ENCODE peak calls at places on chromosomes 5 and 9, in seven cellular contexts. One of them, this sample, is unnamed.

GRCh38 chr5:119411935-119412623 is 40.2 kb upstream of the HSD17B4 start:
- DNase-seq in A673: peak
- DNase-seq in activated CD8-positive, alpha-beta T cell treated with anti-CD3 and anti-CD28 coated beads for 36 hours: peak
- DNase-seq in nephron progenitor cell: peak
- DNase-seq in endothelial cell of umbilical vein: peak
- DNase-seq in choroid plexus epithelial cell: peak
- DNase-seq in natural killer cell: peak
- DNase-seq in this sample: peak

GRCh38 chr5:132049559-132049958 is 10.9 kb upstream of the IL3 start:
- DNase-seq in A673: no peak
- DNase-seq in activated CD8-positive, alpha-beta T cell treated with anti-CD3 and anti-CD28 coated beads for 36 hours: no peak
- DNase-seq in nephron progenitor cell: no peak
- DNase-seq in endothelial cell of umbilical vein: no peak
- DNase-seq in choroid plexus epithelial cell: no peak
- DNase-seq in natural killer cell: no peak
- DNase-seq in this sample: no peak

GRCh38 chr9:73149371-73150067 is 2.1 kb upstream of the ANXA1 start:
- DNase-seq in A673: peak
- DNase-seq in activated CD8-positive, alpha-beta T cell treated with anti-CD3 and anti-CD28 coated beads for 36 hours: peak
- DNase-seq in nephron progenitor cell: no peak
- DNase-seq in endothelial cell of umbilical vein: peak
- DNase-seq in choroid plexus epithelial cell: peak
- DNase-seq in natural killer cell: no peak
- DNase-seq in this sample: no peak

GRCh38 chr5:126220725-126221124 is 202.5 kb upstream of the GRAMD2B start:
- DNase-seq in A673: no peak
- DNase-seq in activated CD8-positive, alpha-beta T cell treated with anti-CD3 and anti-CD28 coated beads for 36 hours: no peak
- DNase-seq in nephron progenitor cell: no peak
- DNase-seq in endothelial cell of umbilical vein: no peak
- DNase-seq in choroid plexus epithelial cell: no peak
- DNase-seq in natural killer cell: no peak
- DNase-seq in this sample: no peak

GRCh38 chr5:115432691-115433090 is 111.9 kb downstream of the FEM1C start:
- DNase-seq in A673: no peak
- DNase-seq in activated CD8-positive, alpha-beta T cell treated with anti-CD3 and anti-CD28 coated beads for 36 hours: no peak
- DNase-seq in nephron progenitor cell: no peak
- DNase-seq in endothelial cell of umbilical vein: no peak
- DNase-seq in choroid plexus epithelial cell: peak
- DNase-seq in natural killer cell: no peak
- DNase-seq in this sample: no peak

GRCh38 chr5:17216176-17216973 is 1.1 kb upstream of the BASP1 start:
- DNase-seq in A673: peak
- DNase-seq in activated CD8-positive, alpha-beta T cell treated with anti-CD3 and anti-CD28 coated beads for 36 hours: peak
- DNase-seq in nephron progenitor cell: peak
- DNase-seq in endothelial cell of umbilical vein: peak
- DNase-seq in choroid plexus epithelial cell: peak
- DNase-seq in natural killer cell: no peak
- DNase-seq in this sample: peak

GRCh38 chr5:103114440-103114839 is 5.5 kb downstream of the GIN1 start:
- DNase-seq in A673: no peak
- DNase-seq in activated CD8-positive, alpha-beta T cell treated with anti-CD3 and anti-CD28 coated beads for 36 hours: no peak
- DNase-seq in nephron progenitor cell: no peak
- DNase-seq in endothelial cell of umbilical vein: no peak
- DNase-seq in choroid plexus epithelial cell: no peak
- DNase-seq in natural killer cell: no peak
- DNase-seq in this sample: no peak

GRCh38 chr5:120843390-120843980 is 379.4 kb downstream of the PRR16 start:
- DNase-seq in A673: no peak
- DNase-seq in activated CD8-positive, alpha-beta T cell treated with anti-CD3 and anti-CD28 coated beads for 36 hours: no peak
- DNase-seq in nephron progenitor cell: no peak
- DNase-seq in endothelial cell of umbilical vein: no peak
- DNase-seq in choroid plexus epithelial cell: no peak
- DNase-seq in natural killer cell: no peak
- DNase-seq in this sample: no peak

GRCh38 chr5:1515921-1516571 is 7.7 kb downstream of the LPCAT1 start:
- DNase-seq in A673: no peak
- DNase-seq in activated CD8-positive, alpha-beta T cell treated with anti-CD3 and anti-CD28 coated beads for 36 hours: no peak
- DNase-seq in nephron progenitor cell: no peak
- DNase-seq in endothelial cell of umbilical vein: no peak
- DNase-seq in choroid plexus epithelial cell: peak
- DNase-seq in natural killer cell: peak
- DNase-seq in this sample: no peak

GRCh38 chr5:176955895-176956294 is 50.7 kb downstream of the UIMC1 start:
- DNase-seq in A673: no peak
- DNase-seq in activated CD8-positive, alpha-beta T cell treated with anti-CD3 and anti-CD28 coated beads for 36 hours: no peak
- DNase-seq in nephron progenitor cell: no peak
- DNase-seq in endothelial cell of umbilical vein: no peak
- DNase-seq in choroid plexus epithelial cell: peak
- DNase-seq in natural killer cell: no peak
- DNase-seq in this sample: no peak

GRCh38 chr5:57317341-57317740 is 143.5 kb downstream of the GPBP1 start:
- DNase-seq in A673: no peak
- DNase-seq in activated CD8-positive, alpha-beta T cell treated with anti-CD3 and anti-CD28 coated beads for 36 hours: no peak
- DNase-seq in nephron progenitor cell: no peak
- DNase-seq in endothelial cell of umbilical vein: no peak
- DNase-seq in choroid plexus epithelial cell: peak
- DNase-seq in natural killer cell: no peak
- DNase-seq in this sample: no peak

GRCh38 chr9:12884736-12885395 is 110.0 kb downstream of the LURAP1L start:
- DNase-seq in A673: peak
- DNase-seq in activated CD8-positive, alpha-beta T cell treated with anti-CD3 and anti-CD28 coated beads for 36 hours: no peak
- DNase-seq in nephron progenitor cell: no peak
- DNase-seq in endothelial cell of umbilical vein: peak
- DNase-seq in choroid plexus epithelial cell: peak
- DNase-seq in natural killer cell: no peak
- DNase-seq in this sample: no peak

GRCh38 chr5:34957299-34957698 is 27.9 kb downstream of the DNAJC21 start:
- DNase-seq in A673: no peak
- DNase-seq in activated CD8-positive, alpha-beta T cell treated with anti-CD3 and anti-CD28 coated beads for 36 hours: no peak
- DNase-seq in nephron progenitor cell: no peak
- DNase-seq in endothelial cell of umbilical vein: no peak
- DNase-seq in choroid plexus epithelial cell: peak
- DNase-seq in natural killer cell: no peak
- DNase-seq in this sample: no peak

GRCh38 chr9:126474786-126475485 is 138.8 kb upstream of the LMX1B start:
- DNase-seq in A673: no peak
- DNase-seq in activated CD8-positive, alpha-beta T cell treated with anti-CD3 and anti-CD28 coated beads for 36 hours: no peak
- DNase-seq in nephron progenitor cell: no peak
- DNase-seq in endothelial cell of umbilical vein: peak
- DNase-seq in choroid plexus epithelial cell: peak
- DNase-seq in natural killer cell: no peak
- DNase-seq in this sample: no peak

GRCh38 chr9:95127249-95128176 is 190.0 kb downstream of the FANCC start:
- DNase-seq in A673: peak
- DNase-seq in activated CD8-positive, alpha-beta T cell treated with anti-CD3 and anti-CD28 coated beads for 36 hours: peak
- DNase-seq in nephron progenitor cell: peak
- DNase-seq in endothelial cell of umbilical vein: peak
- DNase-seq in choroid plexus epithelial cell: peak
- DNase-seq in natural killer cell: peak
- DNase-seq in this sample: peak

GRCh38 chr9:7360513-7360912 is 439.1 kb downstream of the DMAC1 start:
- DNase-seq in A673: no peak
- DNase-seq in activated CD8-positive, alpha-beta T cell treated with anti-CD3 and anti-CD28 coated beads for 36 hours: no peak
- DNase-seq in nephron progenitor cell: no peak
- DNase-seq in endothelial cell of umbilical vein: no peak
- DNase-seq in choroid plexus epithelial cell: no peak
- DNase-seq in natural killer cell: no peak
- DNase-seq in this sample: no peak

GRCh38 chr5:118208031-118208453 is 780.3 kb downstream of the DTWD2 start:
- DNase-seq in A673: no peak
- DNase-seq in activated CD8-positive, alpha-beta T cell treated with anti-CD3 and anti-CD28 coated beads for 36 hours: no peak
- DNase-seq in nephron progenitor cell: no peak
- DNase-seq in endothelial cell of umbilical vein: no peak
- DNase-seq in choroid plexus epithelial cell: no peak
- DNase-seq in natural killer cell: no peak
- DNase-seq in this sample: no peak

GRCh38 chr5:134224905-134225779 is 731 bp downstream of the PPP2CA start:
- DNase-seq in A673: peak
- DNase-seq in activated CD8-positive, alpha-beta T cell treated with anti-CD3 and anti-CD28 coated beads for 36 hours: peak
- DNase-seq in nephron progenitor cell: peak
- DNase-seq in endothelial cell of umbilical vein: peak
- DNase-seq in choroid plexus epithelial cell: peak
- DNase-seq in natural killer cell: peak
- DNase-seq in this sample: peak

GRCh38 chr9:5945112-5945511 is 54.4 kb downstream of the MLANA start:
- DNase-seq in A673: no peak
- DNase-seq in activated CD8-positive, alpha-beta T cell treated with anti-CD3 and anti-CD28 coated beads for 36 hours: no peak
- DNase-seq in nephron progenitor cell: no peak
- DNase-seq in endothelial cell of umbilical vein: no peak
- DNase-seq in choroid plexus epithelial cell: no peak
- DNase-seq in natural killer cell: no peak
- DNase-seq in this sample: no peak

GRCh38 chr5:135246923-135247795 is 151.9 kb downstream of the MACROH2A1 start:
- DNase-seq in A673: peak
- DNase-seq in activated CD8-positive, alpha-beta T cell treated with anti-CD3 and anti-CD28 coated beads for 36 hours: no peak
- DNase-seq in nephron progenitor cell: no peak
- DNase-seq in endothelial cell of umbilical vein: peak
- DNase-seq in choroid plexus epithelial cell: peak
- DNase-seq in natural killer cell: no peak
- DNase-seq in this sample: no peak

GRCh38 chr5:111826064-111826463 is 69.1 kb upstream of the NREP start:
- DNase-seq in A673: no peak
- DNase-seq in activated CD8-positive, alpha-beta T cell treated with anti-CD3 and anti-CD28 coated beads for 36 hours: peak
- DNase-seq in nephron progenitor cell: no peak
- DNase-seq in endothelial cell of umbilical vein: no peak
- DNase-seq in choroid plexus epithelial cell: no peak
- DNase-seq in natural killer cell: no peak
- DNase-seq in this sample: no peak

DNA sequence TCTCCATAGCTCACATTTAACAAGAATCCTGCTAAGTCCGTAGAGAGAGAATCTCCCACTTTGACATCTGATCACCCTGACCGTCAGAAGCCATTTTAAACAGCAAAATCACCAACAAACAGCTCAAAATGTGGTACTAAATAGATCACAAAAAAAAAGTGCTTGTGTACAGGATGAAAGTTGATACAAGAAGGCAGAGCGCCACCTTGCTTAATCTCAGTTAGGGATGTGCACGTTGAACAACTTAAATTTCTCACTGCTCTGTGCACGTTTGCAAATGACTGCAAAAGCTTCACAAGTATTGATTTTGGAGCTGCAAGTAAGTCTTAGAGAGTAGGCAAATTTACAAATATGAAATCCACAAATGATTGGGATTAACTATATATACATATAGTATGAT is 63.1 kb upstream of the NREP start:
- DNase-seq in A673: no peak
- DNase-seq in activated CD8-positive, alpha-beta T cell treated with anti-CD3 and anti-CD28 coated beads for 36 hours: peak
- DNase-seq in nephron progenitor cell: no peak
- DNase-seq in endothelial cell of umbilical vein: no peak
- DNase-seq in choroid plexus epithelial cell: peak
- DNase-seq in natural killer cell: no peak
- DNase-seq in this sample: no peak
- TF ChIP-seq CTCF in A673: peak
- TF ChIP-seq CTCF in activated CD8-positive, alpha-beta T cell treated with anti-CD3 and anti-CD28 coated beads for 36 hours: no peak
- TF ChIP-seq CTCF in nephron progenitor cell: no peak
- TF ChIP-seq CTCF in endothelial cell of umbilical vein: no peak
- TF ChIP-seq CTCF in choroid plexus epithelial cell: peak
- TF ChIP-seq CTCF in natural killer cell: no peak
- TF ChIP-seq CTCF in this sample: no peak

GRCh38 chr9:21077842-21078241 is at the start of gene IFNB1:
- DNase-seq in A673: no peak
- DNase-seq in activated CD8-positive, alpha-beta T cell treated with anti-CD3 and anti-CD28 coated beads for 36 hours: no peak
- DNase-seq in nephron progenitor cell: no peak
- DNase-seq in endothelial cell of umbilical vein: no peak
- DNase-seq in choroid plexus epithelial cell: no peak
- DNase-seq in natural killer cell: no peak
- DNase-seq in this sample: no peak

GRCh38 chr9:21080793-21081192 is 3.1 kb upstream of the IFNB1 start:
- DNase-seq in A673: no peak
- DNase-seq in activated CD8-positive, alpha-beta T cell treated with anti-CD3 and anti-CD28 coated beads for 36 hours: peak
- DNase-seq in nephron progenitor cell: no peak
- DNase-seq in endothelial cell of umbilical vein: no peak
- DNase-seq in choroid plexus epithelial cell: no peak
- DNase-seq in natural killer cell: no peak
- DNase-seq in this sample: no peak

GRCh38 chr9:21070887-21071286 is 6.9 kb downstream of the IFNB1 start:
- DNase-seq in A673: no peak
- DNase-seq in activated CD8-positive, alpha-beta T cell treated with anti-CD3 and anti-CD28 coated beads for 36 hours: no peak
- DNase-seq in nephron progenitor cell: no peak
- DNase-seq in endothelial cell of umbilical vein: no peak
- DNase-seq in choroid plexus epithelial cell: peak
- DNase-seq in natural killer cell: no peak
- DNase-seq in this sample: no peak

GRCh38 chr9:21078702-21079101 is 960 bp upstream of the IFNB1 start:
- DNase-seq in A673: peak
- DNase-seq in activated CD8-positive, alpha-beta T cell treated with anti-CD3 and anti-CD28 coated beads for 36 hours: no peak
- DNase-seq in nephron progenitor cell: no peak
- DNase-seq in endothelial cell of umbilical vein: no peak
- DNase-seq in choroid plexus epithelial cell: peak
- DNase-seq in natural killer cell: no peak
- DNase-seq in this sample: no peak

GRCh38 chr9:21075484-21075883 is 2.3 kb downstream of the IFNB1 start:
- DNase-seq in A673: no peak
- DNase-seq in activated CD8-positive, alpha-beta T cell treated with anti-CD3 and anti-CD28 coated beads for 36 hours: no peak
- DNase-seq in nephron progenitor cell: no peak
- DNase-seq in endothelial cell of umbilical vein: no peak
- DNase-seq in choroid plexus epithelial cell: no peak
- DNase-seq in natural killer cell: no peak
- DNase-seq in this sample: no peak
- TF ChIP-seq CTCF in A673: no peak
- TF ChIP-seq CTCF in activated CD8-positive, alpha-beta T cell treated with anti-CD3 and anti-CD28 coated beads for 36 hours: no peak
- TF ChIP-seq CTCF in nephron progenitor cell: no peak
- TF ChIP-seq CTCF in endothelial cell of umbilical vein: no peak
- TF ChIP-seq CTCF in choroid plexus epithelial cell: no peak
- TF ChIP-seq CTCF in natural killer cell: no peak
- TF ChIP-seq CTCF in this sample: no peak

GRCh38 chr9:87883990-87884389 is 1.3 kb downstream of the SPATA31E1 start:
- DNase-seq in A673: no peak
- DNase-seq in activated CD8-positive, alpha-beta T cell treated with anti-CD3 and anti-CD28 coated beads for 36 hours: no peak
- DNase-seq in nephron progenitor cell: peak
- DNase-seq in endothelial cell of umbilical vein: no peak
- DNase-seq in choroid plexus epithelial cell: peak
- DNase-seq in natural killer cell: no peak
- DNase-seq in this sample: no peak
- TF ChIP-seq CTCF in A673: peak
- TF ChIP-seq CTCF in activated CD8-positive, alpha-beta T cell treated with anti-CD3 and anti-CD28 coated beads for 36 hours: no peak
- TF ChIP-seq CTCF in nephron progenitor cell: no peak
- TF ChIP-seq CTCF in endothelial cell of umbilical vein: peak
- TF ChIP-seq CTCF in choroid plexus epithelial cell: peak
- TF ChIP-seq CTCF in natural killer cell: no peak
- TF ChIP-seq CTCF in this sample: no peak

DNA sequence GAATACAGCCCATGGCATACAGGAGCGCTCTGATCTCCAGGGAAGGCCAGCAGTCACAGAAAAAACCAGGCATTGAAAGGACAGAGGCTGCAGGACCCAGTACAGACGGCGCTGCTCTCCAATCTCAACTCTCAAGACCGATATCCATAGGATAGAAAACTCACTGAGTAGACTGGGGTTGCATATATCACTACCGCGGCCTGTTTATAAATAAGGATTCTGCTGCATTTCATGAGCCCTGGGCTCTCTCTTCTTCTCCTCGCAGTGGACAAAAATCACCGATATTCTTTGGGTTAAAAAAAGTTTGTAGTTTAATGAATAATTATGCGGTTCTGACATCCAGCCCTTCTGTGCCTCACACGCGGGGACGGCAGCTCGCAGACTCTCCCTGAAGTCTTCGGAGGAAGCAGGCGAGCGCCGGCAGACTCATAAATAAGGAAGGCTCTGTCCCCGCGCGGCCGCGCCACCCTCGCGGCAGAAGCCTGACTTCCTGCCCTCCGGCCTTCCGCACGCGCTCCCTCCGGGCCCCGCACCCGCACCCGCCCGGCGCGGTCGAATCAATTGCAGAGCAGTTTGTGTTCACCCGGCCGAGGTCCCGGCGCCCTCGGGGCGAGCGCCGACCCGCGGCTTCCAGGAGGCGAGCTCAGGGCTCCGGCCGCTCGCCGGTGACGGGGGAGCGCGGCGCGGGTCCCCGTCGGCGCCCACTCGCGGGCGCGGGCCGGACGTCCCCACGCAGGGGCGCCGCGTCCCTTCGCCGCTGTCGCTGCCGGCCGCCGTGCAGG is at the start of gene FAM78A:
- DNase-seq in A673: no peak
- DNase-seq in activated CD8-positive, alpha-beta T cell treated with anti-CD3 and anti-CD28 coated beads for 36 hours: peak
- DNase-seq in nephron progenitor cell: peak
- DNase-seq in endothelial cell of umbilical vein: peak
- DNase-seq in choroid plexus epithelial cell: peak
- DNase-seq in natural killer cell: peak
- DNase-seq in this sample: no peak
- TF ChIP-seq CTCF in A673: no peak
- TF ChIP-seq CTCF in activated CD8-positive, alpha-beta T cell treated with anti-CD3 and anti-CD28 coated beads for 36 hours: no peak
- TF ChIP-seq CTCF in nephron progenitor cell: no peak
- TF ChIP-seq CTCF in endothelial cell of umbilical vein: no peak
- TF ChIP-seq CTCF in choroid plexus epithelial cell: no peak
- TF ChIP-seq CTCF in natural killer cell: no peak
- TF ChIP-seq CTCF in this sample: no peak

This sample was measured in neural crest cell.